ENCODE peak calls at places on chromosome 14, in eight cellular contexts. Q is RWPE1, B is BE2C, M is GM23338, T is nephron progenitor cell, F is choroid plexus epithelial cell, R is AG10803, J is H1. E is an unnamed sample.

GRCh38 chr14:35333797-35334743 is 41.9 kb downstream of the PSMA6 start:
- DNase-seq in T (no peak), B (no peak), R (no peak), F (no peak), M (no peak), J (peak; percentile 47), Q (no peak), E (no peak)

GRCh38 chr14:74630881-74631690 is 19.0 kb upstream of the LTBP2 start:
- DNase-seq in J (no peak), Q (no peak), R (no peak), M (no peak), T (no peak), B (no peak), F (no peak), E (no peak)

GRCh38 chr14:46048127-46048526 is 603.5 kb downstream of the RPL10L start:
- DNase-seq in T (peak; percentile 43), R (peak; percentile 3), F (peak; percentile 20), Q (peak; percentile 7), M (peak; percentile 88), J (peak; percentile 58), B (peak; percentile 81), E (no peak)

GRCh38 chr14:56195727-56196126 is 77.5 kb downstream of the PELI2 start:
- DNase-seq in T (no peak), J (no peak), M (no peak), F (peak; percentile 61), B (peak; percentile 26), R (peak; percentile 75), Q (no peak), E (no peak)

GRCh38 chr14:22491683-22492483 is 97.1 kb downstream of the DAD1 start:
- DNase-seq in F (no peak), Q (no peak), M (no peak), B (no peak), T (no peak), R (no peak), J (no peak), E (no peak)

GRCh38 chr14:101709533-101709881 is 52.0 kb upstream of the PPP2R5C start:
- DNase-seq in J (no peak), R (no peak), T (no peak), Q (no peak), M (no peak), F (no peak), B (no peak), E (no peak)

GRCh38 chr14:99382781-99383456 is 97.7 kb downstream of the SETD3 start:
- DNase-seq in M (no peak), J (no peak), B (no peak), F (peak; percentile 78), T (no peak), Q (peak; percentile 82), R (no peak), E (no peak)

GRCh38 chr14:76123426-76124095 is 28.2 kb upstream of the GPATCH2L start:
- DNase-seq in M (peak; percentile 66), F (no peak), Q (no peak), B (no peak), R (no peak), J (no peak), T (no peak), E (no peak)

GRCh38 chr14:50257728-50258127 is 26.4 kb upstream of the SOS2 start:
- DNase-seq in Q (no peak), R (no peak), M (no peak), B (no peak), J (no peak), F (no peak), T (no peak), E (no peak)

GRCh38 chr14:31270196-31270772 is 62.7 kb upstream of the HECTD1 start:
- DNase-seq in J (peak; percentile 51), M (peak; percentile 65), R (no peak), F (peak; percentile 19), B (peak; percentile 45), T (no peak), Q (no peak), E (no peak)

GRCh38 chr14:50813544-50813863 is 17.5 kb downstream of the NIN start:
- DNase-seq in Q (no peak), J (no peak), T (no peak), F (peak; percentile 50), B (no peak), M (no peak), R (peak; percentile 52), E (no peak)

GRCh38 chr14:101876539-101876938 is 87.8 kb upstream of the DYNC1H1 start:
- DNase-seq in F (peak; percentile 28), R (peak; percentile 85), J (no peak), B (peak; percentile 92), Q (no peak), M (no peak), T (no peak), E (peak; percentile 49)

GRCh38 chr14:95318870-95319311 is 817 bp downstream of the CLMN start:
- DNase-seq in Q (no peak), F (no peak), J (no peak), M (peak; percentile 62), R (no peak), T (no peak), B (no peak), E (no peak)

GRCh38 chr14:77301103-77301502 is 19.6 kb downstream of the POMT2 start:
- DNase-seq in J (peak; percentile 90), M (peak; percentile 97), B (peak; percentile 87), R (peak; percentile 85), F (peak; percentile 95), Q (peak; percentile 27), T (peak; percentile 83), E (no peak)

GRCh38 chr14:102717211-102717610 is 60.0 kb upstream of the TRAF3 start:
- DNase-seq in T (no peak), B (peak; percentile 39), Q (no peak), J (peak; percentile 23), F (no peak), M (no peak), R (no peak), E (no peak)

GRCh38 chr14:57937681-57938080 is 71.8 kb upstream of the SLC35F4 start:
- DNase-seq in M (no peak), B (no peak), T (no peak), J (no peak), R (no peak), F (no peak), Q (no peak), E (no peak)

GRCh38 chr14:22842211-22843122 is 6.1 kb downstream of the MMP14 start:
- DNase-seq in M (no peak), T (no peak), B (no peak), R (peak; percentile 37), J (peak; percentile 32), F (no peak), Q (no peak), E (no peak)

GRCh38 chr14:59406454-59407245 is 58.5 kb downstream of the GPR135 start:
- DNase-seq in R (peak; percentile 40), Q (peak; percentile 26), T (no peak), M (no peak), F (peak; percentile 58), B (no peak), J (no peak), E (no peak)

GRCh38 chr14:101499513-101499912 is 61.8 kb upstream of the DIO3 start:
- DNase-seq in F (no peak), B (no peak), T (no peak), Q (no peak), R (no peak), M (no peak), J (no peak), E (no peak)

GRCh38 chr14:58160561-58160960 is 8.5 kb upstream of the ARMH4 start:
- DNase-seq in Q (no peak), B (no peak), R (no peak), J (no peak), M (no peak), F (no peak), T (no peak), E (no peak)

GRCh38 chr14:70020350-70021170 is 141.3 kb downstream of the SMOC1 start:
- DNase-seq in T (no peak), F (peak; percentile 47), Q (no peak), B (no peak), J (no peak), M (peak; percentile 13), R (no peak), E (no peak)

GRCh38 chr14:105010891-105011291 is 10.0 kb downstream of the CDCA4 start:
- DNase-seq in B (peak; percentile 71), F (no peak), M (no peak), J (no peak), T (no peak), R (no peak), Q (no peak), E (no peak)

GRCh38 chr14:21521526-21521925 is 4.6 kb downstream of the SALL2 start:
- DNase-seq in T (no peak), F (peak; percentile 57), R (peak; percentile 90), B (no peak), M (no peak), J (no peak), Q (no peak), E (no peak)

GRCh38 chr14:85175556-85175955 is 354.4 kb upstream of the FLRT2 start:
- DNase-seq in R (peak; percentile 69), F (peak; percentile 59), Q (no peak), T (no peak), B (no peak), J (no peak), M (no peak), E (no peak)

GRCh38 chr14:77139540-77140342 is 1.9 kb downstream of the ZDHHC22 start:
- DNase-seq in F (peak; percentile 27), M (peak; percentile 95), J (peak; percentile 93), R (no peak), Q (peak; percentile 41), T (peak; percentile 84), B (peak; percentile 79), E (no peak)

GRCh38 chr14:25833341-25834121 is 764.3 kb downstream of the NOVA1 start:
- DNase-seq in B (peak; percentile 12), Q (peak; percentile 4), T (peak; percentile 54), R (no peak), J (peak; percentile 48), M (peak; percentile 74), F (peak; percentile 80), E (no peak)

GRCh38 chr14:64725879-64726584 is 21.8 kb downstream of the PLEKHG3 start:
- DNase-seq in M (peak; percentile 63), T (no peak), F (no peak), J (no peak), R (no peak), B (no peak), Q (no peak), E (no peak)
- TF ChIP-seq CTCF in M (peak; percentile 32), T (no peak), F (peak; percentile 6), J (no peak), R (no peak), B (peak; percentile 19), Q (no peak), E (no peak)

GRCh38 chr14:54329082-54329695 is 67.6 kb upstream of the CDKN3 start:
- DNase-seq in J (peak; percentile 62), M (peak; percentile 92), F (peak; percentile 82), B (peak; percentile 60), T (peak; percentile 68), R (peak; percentile 66), Q (peak; percentile 63), E (no peak)
- TF ChIP-seq CTCF in J (peak; percentile 38), M (peak; percentile 88), F (peak; percentile 95), B (peak; percentile 96), T (peak; percentile 78), R (peak; percentile 95), Q (peak; percentile 76), E (no peak)

GRCh38 chr14:72089625-72090024 is 157.4 kb downstream of the RGS6 start:
- DNase-seq in R (no peak), T (no peak), B (no peak), F (no peak), Q (no peak), J (no peak), M (peak; percentile 22), E (no peak)
- TF ChIP-seq CTCF in R (no peak), T (no peak), B (no peak), F (no peak), Q (no peak), J (no peak), M (no peak), E (no peak)

GRCh38 chr14:89214221-89214965 is 202.6 kb downstream of the FOXN3 start:
- DNase-seq in T (no peak), F (no peak), Q (peak; percentile 16), R (peak; percentile 31), J (no peak), M (peak; percentile 14), B (peak; percentile 57), E (no peak)
- TF ChIP-seq CTCF in T (no peak), F (no peak), Q (no peak), R (no peak), J (no peak), M (no peak), B (peak; percentile 34), E (no peak)

E was measured in omental fat pad.